ENCODE peak calls at places on chromosome 6, in seven cellular contexts. E, U, D, V, G, Q and Z are unnamed samples.

GRCh38 chr6:70667256-70667710 is 400 bp upstream of the SMAP1 start:
- DNase-seq in D (no peak), G (no peak), Q (no peak), E (no peak), V (no peak), U (no peak), Z (no peak)

GRCh38 chr6:148746363-148747144 is at the start of gene UST:
- DNase-seq in Q (peak; percentile 89), U (peak; percentile 68), E (peak; percentile 77), V (peak; percentile 89), D (peak; percentile 80), G (peak; percentile 59), Z (peak; percentile 87)

GRCh38 chr6:169982461-169983386 is 231.3 kb downstream of the ERMARD start:
- DNase-seq in E (no peak), D (no peak), U (peak; percentile 43), Q (no peak), G (no peak), V (peak; percentile 28), Z (no peak)

GRCh38 chr6:164014716-164015484 is 600.4 kb downstream of the QKI start:
- DNase-seq in E (no peak), D (peak; percentile 29), Q (no peak), G (no peak), V (no peak), U (no peak), Z (no peak)

GRCh38 chr6:36912583-36912982 is 26.8 kb downstream of the C6orf89 start:
- DNase-seq in U (no peak), Q (no peak), E (no peak), D (no peak), G (no peak), V (peak; percentile 59), Z (peak; percentile 77)

GRCh38 chr6:1865585-1865984 is 255.9 kb downstream of the FOXC1 start:
- DNase-seq in G (no peak), U (no peak), E (no peak), Q (no peak), D (no peak), V (no peak), Z (no peak)

GRCh38 chr6:136511397-136511796 is 38.8 kb downstream of the MAP7 start:
- DNase-seq in U (no peak), E (no peak), D (no peak), G (no peak), V (no peak), Q (no peak), Z (peak; percentile 17)

GRCh38 chr6:106163966-106164877 is 78.1 kb downstream of the PRDM1 start:
- DNase-seq in U (no peak), Q (no peak), V (peak; percentile 73), D (peak; percentile 23), E (peak; percentile 16), G (no peak), Z (no peak)

GRCh38 chr6:68891419-68891818 is 256.3 kb downstream of the ADGRB3 start:
- DNase-seq in Q (no peak), V (no peak), D (no peak), E (no peak), U (no peak), G (no peak), Z (no peak)

GRCh38 chr6:133945158-133945557 is 7.9 kb upstream of the TBPL1 start:
- DNase-seq in E (no peak), D (no peak), Q (no peak), V (no peak), G (no peak), U (no peak), Z (no peak)

GRCh38 chr6:89034586-89035251 is 45.8 kb upstream of the PNRC1 start:
- DNase-seq in U (no peak), E (peak; percentile 68), D (peak; percentile 25), G (no peak), V (no peak), Q (peak; percentile 27), Z (no peak)

GRCh38 chr6:158040051-158040803 is 58.6 kb downstream of the SYNJ2 start:
- DNase-seq in E (no peak), Q (no peak), V (no peak), U (no peak), G (no peak), D (no peak), Z (no peak)

GRCh38 chr6:15493437-15494168 is 169.2 kb downstream of the DTNBP1 start:
- DNase-seq in U (no peak), Q (no peak), E (no peak), G (no peak), V (no peak), D (no peak), Z (no peak)

GRCh38 chr6:112899541-112899940 is 552.4 kb downstream of the RFPL4B start:
- DNase-seq in U (no peak), G (no peak), E (no peak), D (no peak), Q (no peak), V (no peak), Z (no peak)

GRCh38 chr6:169800116-169800667 is 48.8 kb downstream of the ERMARD start:
- DNase-seq in D (no peak), Q (no peak), E (no peak), V (no peak), G (no peak), U (no peak), Z (peak; percentile 8)

GRCh38 chr6:26475823-26476729 is 18.3 kb downstream of the BTN2A1 start:
- DNase-seq in Q (no peak), E (no peak), U (no peak), G (no peak), V (no peak), D (no peak), Z (no peak)

GRCh38 chr6:102701019-102701418 is 1307.5 kb downstream of the GRIK2 start:
- DNase-seq in E (no peak), Q (no peak), V (no peak), U (no peak), D (no peak), G (no peak), Z (no peak)

GRCh38 chr6:108170607-108171290 is 4.9 kb downstream of the NR2E1 start:
- DNase-seq in Q (no peak), G (no peak), E (no peak), V (no peak), U (no peak), D (no peak), Z (no peak)

GRCh38 chr6:71333700-71334099 is 45.1 kb downstream of the OGFRL1 start:
- DNase-seq in G (no peak), V (no peak), E (no peak), D (no peak), U (no peak), Q (no peak), Z (no peak)

GRCh38 chr6:35183281-35183680 is 30.5 kb upstream of the SCUBE3 start:
- DNase-seq in G (no peak), V (no peak), U (no peak), Q (no peak), D (no peak), E (no peak), Z (no peak)

GRCh38 chr6:35178932-35179832 is 34.6 kb upstream of the SCUBE3 start:
- DNase-seq in V (no peak), E (no peak), Q (no peak), D (no peak), U (no peak), G (no peak), Z (no peak)

GRCh38 chr6:35183935-35184334 is 29.8 kb upstream of the SCUBE3 start:
- DNase-seq in D (no peak), Q (no peak), V (no peak), U (no peak), E (no peak), G (no peak), Z (no peak)

GRCh38 chr6:35181933-35182612 is 31.7 kb upstream of the SCUBE3 start:
- DNase-seq in V (peak; percentile 85), E (peak; percentile 37), G (peak; percentile 45), D (no peak), U (peak; percentile 67), Q (peak; percentile 46), Z (no peak)

GRCh38 chr6:35181313-35181932 is 32.3 kb upstream of the SCUBE3 start:
- DNase-seq in V (no peak), G (no peak), D (peak; percentile 27), Q (no peak), E (peak; percentile 15), U (no peak), Z (no peak)
- H3K4me1 ChIP-seq in V (no peaks in the 10 kb centered on the region), G (peaks cover 14% of the 10 kb centered on the region), D (peaks cover 28% of the 10 kb centered on the region), Q (peaks cover 4% of the 10 kb centered on the region), E (no peaks in the 10 kb centered on the region), U (no peaks in the 10 kb centered on the region), Z (no peaks in the 10 kb centered on the region)

DNA sequence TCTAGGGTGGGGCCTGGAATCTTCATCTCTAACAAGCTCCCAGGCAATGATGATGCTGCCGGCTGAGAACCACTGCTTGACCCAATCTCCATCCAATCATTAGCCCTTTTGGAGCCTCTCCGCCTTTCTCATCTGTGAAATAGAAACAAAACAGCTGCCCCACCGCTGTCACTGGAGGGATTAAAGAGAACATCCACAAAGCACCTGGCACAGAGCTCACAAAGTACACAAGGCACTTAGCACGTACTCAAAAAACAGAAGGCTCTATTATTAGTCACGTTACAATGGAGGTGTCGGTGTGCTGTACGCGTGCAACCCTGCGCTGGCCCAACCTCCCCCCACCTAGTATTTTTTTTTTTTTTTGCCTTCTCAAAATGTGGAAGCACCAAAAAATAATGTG is 213.5 kb upstream of the ARID1B start:
- DNase-seq in Q (no peak), U (no peak), G (no peak), V (no peak), E (no peak), D (no peak), Z (no peak)
- H3K27ac ChIP-seq in Q (no peak overlapping the region), U (no peak overlapping the region), G (no peak overlapping the region), V (no peak overlapping the region), E (no peak overlapping the region), D (no peak overlapping the region), Z (no peak overlapping the region)

DNA sequence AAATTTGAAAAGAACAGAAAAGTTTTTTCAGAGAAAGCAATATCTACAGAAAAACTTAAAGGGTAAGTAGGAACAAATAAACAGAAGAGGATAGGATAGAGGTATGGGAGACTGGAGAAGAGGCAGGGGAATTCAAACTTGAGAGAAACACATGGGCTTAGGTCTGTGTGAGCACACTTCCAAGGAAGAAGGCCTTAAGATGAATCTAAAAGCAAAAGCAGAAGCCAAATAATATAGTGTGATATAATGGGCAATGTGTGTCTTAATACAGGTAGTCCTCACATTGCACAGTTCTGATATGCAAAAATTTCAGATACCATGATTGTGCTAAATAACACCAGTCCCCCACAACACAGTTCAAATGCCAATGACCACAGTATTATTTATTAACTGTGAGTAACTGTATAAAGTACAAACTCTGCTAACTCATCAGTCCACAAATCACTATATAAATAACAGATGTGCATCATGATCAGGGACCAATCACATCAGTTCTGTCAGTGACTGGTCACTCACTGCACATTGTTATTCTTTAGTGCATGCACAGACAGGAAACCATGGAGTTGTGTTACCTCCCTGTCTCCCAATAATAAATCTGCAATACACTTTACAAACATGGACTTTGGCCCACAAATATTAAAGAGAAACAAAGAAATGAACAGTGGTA is 18.6 kb downstream of the SNX14 start:
- DNase-seq in E (no peak), G (no peak), Q (no peak), V (no peak), U (no peak), D (no peak), Z (no peak)
- TF ChIP-seq POLR2A in E (no peak), G (no peak), Q (no peak), V (no peak), U (no peak), D (no peak), Z (no peak)

DNA sequence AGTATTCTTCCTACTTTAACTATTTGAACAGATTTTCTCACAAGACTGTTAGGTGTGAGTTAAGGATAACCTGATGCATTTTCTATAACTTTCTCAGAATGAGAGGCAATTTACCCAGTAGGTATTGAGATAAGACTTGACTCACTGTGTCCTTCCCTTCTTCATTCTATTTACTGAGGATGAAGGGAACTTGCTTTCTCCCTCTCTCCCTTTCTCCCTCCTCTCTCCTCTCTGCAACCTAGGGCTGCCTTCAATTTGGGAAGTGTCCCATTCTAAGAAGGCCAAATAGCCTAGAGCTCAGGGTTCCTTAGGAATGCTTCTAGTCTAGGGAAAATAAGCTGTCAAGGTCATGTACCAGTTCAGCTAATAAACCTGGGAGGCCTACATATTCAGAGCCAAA is 3.2 kb downstream of the ECHDC1 start:
- DNase-seq in Q (no peak), V (no peak), E (no peak), G (no peak), D (no peak), U (no peak), Z (no peak)
- H3K4me1 ChIP-seq in Q (peaks cover 10% of the 10 kb centered on the region), V (no peaks in the 10 kb centered on the region), E (peaks cover 13% of the 10 kb centered on the region), G (peaks cover 34% of the 10 kb centered on the region), D (peaks cover 18% of the 10 kb centered on the region), U (peaks cover 15% of the 10 kb centered on the region), Z (peaks cover 6% of the 10 kb centered on the region)